ENCODE peak calls at places on chromosomes 4 and X, in six cellular contexts. J, M, V, D, H and A are unnamed samples.
A peak's percentile ranks its signal among the peaks of the same experiment; 100 is the strongest.

GRCh38 chrX:129586446-129586845 is 46.4 kb downstream of the OCRL start:
- DNase-seq in J (no peak), M (no peak), V (no peak), D (no peak), H (no peak), A (no peak)

GRCh38 chrX:120223374-120223773 is 27.2 kb upstream of the ZBTB33 start:
- DNase-seq in J (no peak), M (no peak), V (no peak), D (no peak), H (no peak), A (no peak)

GRCh38 chr4:87321888-87322287 is 794 bp downstream of the HSD17B13 start:
- DNase-seq in J (no peak), M (no peak), V (no peak), D (no peak), H (no peak), A (no peak)

GRCh38 chr4:105715692-105716278 is 7.2 kb downstream of the GSTCD start:
- DNase-seq in J (no peak), M (no peak), V (no peak), D (no peak), H (peak; percentile 64), A (no peak)

GRCh38 chr4:105950701-105951100 is 55.4 kb downstream of the NPNT start:
- DNase-seq in J (no peak), M (no peak), V (no peak), D (no peak), H (no peak), A (no peak)

GRCh38 chrX:21295246-21295820 is 78.9 kb upstream of the CNKSR2 start:
- DNase-seq in J (no peak), M (peak; percentile 22), V (no peak), D (no peak), H (no peak), A (no peak)

GRCh38 chrX:101191217-101191750 is 28.3 kb upstream of the DRP2 start:
- DNase-seq in J (no peak), M (peak; percentile 63), V (no peak), D (no peak), H (no peak), A (peak; percentile 32)

GRCh38 chr4:166324321-166324720 is 451.3 kb downstream of the TLL1 start:
- DNase-seq in J (no peak), M (peak; percentile 42), V (no peak), D (no peak), H (peak; percentile 62), A (no peak)

GRCh38 chr4:3475041-3475712 is 12.1 kb downstream of the DOK7 start:
- DNase-seq in J (no peak), M (no peak), V (no peak), D (no peak), H (no peak), A (no peak)

GRCh38 chrX:41326431-41326830 is 7.5 kb upstream of the DDX3X start:
- DNase-seq in J (no peak), M (no peak), V (no peak), D (no peak), H (no peak), A (no peak)

GRCh38 chrX:103688949-103689348 is 2.5 kb upstream of the MORF4L2 start:
- DNase-seq in J (no peak), M (no peak), V (no peak), D (no peak), H (peak; percentile 60), A (no peak)

GRCh38 chr4:83340692-83341343 is 6.2 kb upstream of the HPSE start:
- DNase-seq in J (no peak), M (no peak), V (peak; percentile 19), D (peak; percentile 77), H (no peak), A (no peak)

GRCh38 chr4:161343188-161343950 is 820.4 kb downstream of the FSTL5 start:
- DNase-seq in J (no peak), M (no peak), V (no peak), D (no peak), H (no peak), A (no peak)

GRCh38 chr4:38917481-38918025 is 49.9 kb downstream of the FAM114A1 start:
- DNase-seq in J (no peak), M (no peak), V (no peak), D (no peak), H (no peak), A (no peak)

GRCh38 chr4:120327276-120327675 is 260.6 kb upstream of the MAD2L1 start:
- DNase-seq in J (no peak), M (no peak), V (no peak), D (no peak), H (no peak), A (no peak)

GRCh38 chr4:41365726-41366125 is 109.0 kb downstream of the UCHL1 start:
- DNase-seq in J (no peak), M (no peak), V (no peak), D (no peak), H (no peak), A (no peak)

GRCh38 chr4:101035522-101035921 is 311.8 kb downstream of the PPP3CA start:
- DNase-seq in J (no peak), M (no peak), V (no peak), D (no peak), H (no peak), A (no peak)

GRCh38 chr4:173214661-173215060 is 46.0 kb downstream of the GALNT7 start:
- DNase-seq in J (no peak), M (no peak), V (no peak), D (no peak), H (peak; percentile 25), A (no peak)

GRCh38 chrX:9905288-9905687 is 61.9 kb upstream of the CLDN34 start:
- DNase-seq in J (no peak), M (no peak), V (no peak), D (no peak), H (no peak), A (no peak)

GRCh38 chr4:123411976-123412589 is 15.5 kb downstream of the SPRY1 start:
- DNase-seq in J (no peak), M (no peak), V (no peak), D (no peak), H (peak; percentile 21), A (no peak)

GRCh38 chrX:111652719-111653118 is 28.3 kb upstream of the ALG13 start:
- DNase-seq in J (no peak), M (no peak), V (no peak), D (no peak), H (no peak), A (no peak)

GRCh38 chrX:80511969-80512760 is 91.9 kb downstream of the TENT5D start:
- DNase-seq in J (no peak), M (no peak), V (no peak), D (no peak), H (peak; percentile 25), A (no peak)

GRCh38 chr4:94357624-94358023 is 15.0 kb upstream of the HPGDS start:
- DNase-seq in J (no peak), M (no peak), V (no peak), D (no peak), H (peak; percentile 49), A (no peak)

GRCh38 chrX:101485212-101486064 is at the start of gene ARMCX4:
- DNase-seq in J (no peak), M (peak; percentile 90), V (peak; percentile 41), D (peak; percentile 21), H (no peak), A (peak; percentile 38)

GRCh38 chr4:119070301-119070700 is 65.3 kb upstream of the MYOZ2 start:
- DNase-seq in J (no peak), M (no peak), V (no peak), D (no peak), H (no peak), A (no peak)

GRCh38 chrX:102976793-102977495 is 39.9 kb downstream of the RAB40AL start:
- DNase-seq in J (no peak), M (no peak), V (no peak), D (no peak), H (peak; percentile 90), A (no peak)

GRCh38 chr4:82578935-82579334 is 17.1 kb upstream of the TMEM150C start:
- DNase-seq in J (no peak), M (no peak), V (no peak), D (no peak), H (no peak), A (no peak)

GRCh38 chr4:6494431-6495295 is 22.2 kb upstream of the PPP2R2C start:
- DNase-seq in J (no peak), M (peak; percentile 22), V (no peak), D (no peak), H (no peak), A (no peak)

GRCh38 chr4:52868138-52868537 is 6.0 kb downstream of the RASL11B start:
- DNase-seq in J (no peak), M (peak; percentile 76), V (no peak), D (no peak), H (no peak), A (no peak)

GRCh38 chrX:65607070-65607742 is 60.2 kb upstream of the MSN start:
- DNase-seq in J (no peak), M (no peak), V (no peak), D (no peak), H (peak; percentile 42), A (no peak)

GRCh38 chr4:137474711-137475301 is 57.5 kb downstream of the PCDH18 start:
- DNase-seq in J (no peak), M (no peak), V (no peak), D (no peak), H (peak; percentile 15), A (no peak)

GRCh38 chr4:131441004-131441688 is 1707.9 kb upstream of the PCDH10 start:
- DNase-seq in J (no peak), M (no peak), V (no peak), D (no peak), H (no peak), A (no peak)